ENCODE peak calls at places on chromosomes 2 and 18, in eight cellular contexts. One of them, this sample, is unnamed.

GRCh38 chr18:79533591-79533990 is 137.9 kb downstream of the NFATC1 start:
- DNase-seq in NCI-H526: no peak
- DNase-seq in AG10803: no peak
- DNase-seq in hypothalamus: no peak
- DNase-seq in anterior cingulate cortex: no peak
- DNase-seq in GM10248: no peak
- DNase-seq in SW480: no peak
- DNase-seq in hippocampal formation: no peak
- DNase-seq in this sample: no peak

GRCh38 chr2:9249036-9249800 is 42.6 kb downstream of the ASAP2 start:
- DNase-seq in hypothalamus: peak
- DNase-seq in anterior cingulate cortex: no peak
- DNase-seq in SW480: no peak
- DNase-seq in hippocampal formation: no peak
- DNase-seq in GM10248: no peak
- DNase-seq in NCI-H526: no peak
- DNase-seq in AG10803: peak
- DNase-seq in this sample: no peak

GRCh38 chr2:79887747-79888374 is 375.0 kb downstream of the CTNNA2 start:
- DNase-seq in anterior cingulate cortex: no peak
- DNase-seq in SW480: peak
- DNase-seq in NCI-H526: peak
- DNase-seq in hypothalamus: no peak
- DNase-seq in GM10248: peak
- DNase-seq in AG10803: peak
- DNase-seq in hippocampal formation: peak
- DNase-seq in this sample: no peak

GRCh38 chr18:22385718-22386117 is 32.0 kb downstream of the CTAGE1 start:
- DNase-seq in anterior cingulate cortex: no peak
- DNase-seq in hippocampal formation: no peak
- DNase-seq in AG10803: peak
- DNase-seq in NCI-H526: no peak
- DNase-seq in SW480: no peak
- DNase-seq in hypothalamus: no peak
- DNase-seq in GM10248: no peak
- DNase-seq in this sample: no peak

GRCh38 chr2:119771331-119771730 is 11.6 kb downstream of the PTPN4 start:
- DNase-seq in NCI-H526: no peak
- DNase-seq in GM10248: no peak
- DNase-seq in SW480: no peak
- DNase-seq in hypothalamus: no peak
- DNase-seq in AG10803: no peak
- DNase-seq in anterior cingulate cortex: no peak
- DNase-seq in hippocampal formation: no peak
- DNase-seq in this sample: no peak

GRCh38 chr18:22558945-22559385 is 141.2 kb upstream of the CTAGE1 start:
- DNase-seq in NCI-H526: peak
- DNase-seq in anterior cingulate cortex: no peak
- DNase-seq in hypothalamus: no peak
- DNase-seq in hippocampal formation: no peak
- DNase-seq in AG10803: peak
- DNase-seq in GM10248: no peak
- DNase-seq in SW480: peak
- DNase-seq in this sample: no peak

GRCh38 chr2:157894694-157895450 is 18.7 kb upstream of the ACVR1 start:
- DNase-seq in hypothalamus: no peak
- DNase-seq in NCI-H526: no peak
- DNase-seq in GM10248: no peak
- DNase-seq in anterior cingulate cortex: peak
- DNase-seq in AG10803: peak
- DNase-seq in hippocampal formation: no peak
- DNase-seq in SW480: no peak
- DNase-seq in this sample: no peak

GRCh38 chr18:55635439-55635838 is 47.4 kb upstream of the TCF4 start:
- DNase-seq in GM10248: no peak
- DNase-seq in SW480: no peak
- DNase-seq in anterior cingulate cortex: no peak
- DNase-seq in NCI-H526: no peak
- DNase-seq in hippocampal formation: no peak
- DNase-seq in hypothalamus: no peak
- DNase-seq in AG10803: no peak
- DNase-seq in this sample: no peak

GRCh38 chr2:203225423-203226039 is 13.3 kb upstream of the CYP20A1 start:
- DNase-seq in NCI-H526: peak
- DNase-seq in AG10803: peak
- DNase-seq in hippocampal formation: no peak
- DNase-seq in anterior cingulate cortex: no peak
- DNase-seq in GM10248: no peak
- DNase-seq in hypothalamus: no peak
- DNase-seq in SW480: peak
- DNase-seq in this sample: no peak

GRCh38 chr2:112648081-112648480 is 2.3 kb downstream of the SLC20A1 start:
- DNase-seq in hippocampal formation: no peak
- DNase-seq in GM10248: no peak
- DNase-seq in SW480: no peak
- DNase-seq in AG10803: no peak
- DNase-seq in hypothalamus: no peak
- DNase-seq in NCI-H526: peak
- DNase-seq in anterior cingulate cortex: no peak
- DNase-seq in this sample: no peak

This sample was measured in activated T-helper 9 cell treated with anti-CD3 and anti-CD28 coated beads, Interleukin-2, amount 50 U/mL, for 16 hours.